ENCODE peak calls at places on chromosome 6, in nine cellular contexts. T is heart left ventricle, O is upper lobe of right lung, H is left ventricle myocardium inferior, U is heart right ventricle, J is OCI-LY7, B is psoas muscle, X is neural progenitor cell, Z is brain microvascular endothelial cell. K is an unnamed sample.

GRCh38 chr6:45613678-45614077 is 235.9 kb upstream of the SUPT3H start:
- DNase-seq in B (peak; percentile 61), U (peak; percentile 38), J (no peak), Z (peak; percentile 84), H (peak; percentile 19), X (no peak), T (peak; percentile 26), O (no peak), K (no peak)

GRCh38 chr6:107701231-107701630 is 122.9 kb downstream of the SCML4 start:
- DNase-seq in Z (no peak), H (no peak), O (no peak), U (no peak), B (no peak), X (no peak), T (no peak), J (no peak), K (no peak)

GRCh38 chr6:111377558-111378120 is 105.4 kb downstream of the REV3L start:
- DNase-seq in B (no peak), J (no peak), T (no peak), Z (no peak), O (no peak), U (no peak), X (no peak), H (no peak), K (no peak)

GRCh38 chr6:3324262-3324942 is 65.7 kb downstream of the PSMG4 start:
- DNase-seq in J (no peak), H (no peak), U (peak; percentile 50), O (no peak), X (no peak), T (peak; percentile 47), B (no peak), Z (peak; percentile 99), K (no peak)

GRCh38 chr6:41039060-41039998 is at the start of gene UNC5CL:
- DNase-seq in X (peak; percentile 63), Z (peak; percentile 20), T (no peak), U (no peak), B (peak; percentile 62), J (peak; percentile 67), O (peak; percentile 84), H (no peak), K (no peak)

GRCh38 chr6:36319436-36319762 is 17.3 kb downstream of the BNIP5 start:
- DNase-seq in Z (no peak), H (no peak), U (no peak), T (no peak), O (no peak), X (peak; percentile 30), J (no peak), B (no peak), K (no peak)

GRCh38 chr6:51959744-51960383 is 127.5 kb downstream of the PKHD1 start:
- DNase-seq in X (peak; percentile 84), J (peak; percentile 55), U (peak; percentile 31), B (peak; percentile 59), Z (peak; percentile 74), H (peak; percentile 31), O (peak; percentile 72), T (peak; percentile 31), K (no peak)

GRCh38 chr6:119172813-119173212 is 94.3 kb upstream of the FAM184A start:
- DNase-seq in T (no peak), H (no peak), B (no peak), U (no peak), X (no peak), O (no peak), Z (no peak), J (no peak), K (no peak)

GRCh38 chr6:116969211-116969863 is 92.3 kb downstream of the RFX6 start:
- DNase-seq in U (peak; percentile 11), B (no peak), Z (peak; percentile 34), H (no peak), X (peak; percentile 64), O (no peak), J (peak; percentile 57), T (no peak), K (peak; percentile 2)

GRCh38 chr6:13259393-13259792 is 68.9 kb downstream of the TBC1D7 start:
- DNase-seq in B (no peak), Z (no peak), H (no peak), J (no peak), X (no peak), O (no peak), T (no peak), U (no peak), K (no peak)

GRCh38 chr6:38167598-38167997 is 348.1 kb downstream of the ZFAND3 start:
- DNase-seq in Z (no peak), J (no peak), H (no peak), U (no peak), T (no peak), X (no peak), B (no peak), O (no peak), K (no peak)

GRCh38 chr6:15254074-15254975 is 8.5 kb downstream of the JARID2 start:
- DNase-seq in O (no peak), U (no peak), H (no peak), B (no peak), T (no peak), J (peak; percentile 90), X (peak; percentile 41), Z (peak; percentile 60), K (no peak)

GRCh38 chr6:90268178-90268577 is 28.5 kb downstream of the BACH2 start:
- DNase-seq in H (no peak), X (no peak), J (no peak), O (no peak), U (no peak), B (no peak), Z (no peak), T (no peak), K (no peak)
- H3K36me3 ChIP-seq in H (peaks cover 17% of the 10 kb centered on the region), X (no peaks in the 10 kb centered on the region), J (peaks cover 98% of the 10 kb centered on the region), O (no peaks in the 10 kb centered on the region), U (no peaks in the 10 kb centered on the region), B (no peaks in the 10 kb centered on the region), Z (no peaks in the 10 kb centered on the region), T (no peaks in the 10 kb centered on the region), K (no peaks in the 10 kb centered on the region)

GRCh38 chr6:71473908-71474307 is 185.3 kb downstream of the OGFRL1 start:
- DNase-seq in O (peak; percentile 69), U (peak; percentile 35), X (no peak), H (peak; percentile 29), Z (peak; percentile 97), T (peak; percentile 21), B (peak; percentile 66), J (no peak), K (no peak)
- H3K27ac ChIP-seq in O (peak overlapping the region; percentile 32), U (no peak overlapping the region), X (no peak overlapping the region), H (no peak overlapping the region), Z (peak overlapping the region; percentile 68), T (no peak overlapping the region), B (no peak overlapping the region), J (no peak overlapping the region), K (no peak overlapping the region)

GRCh38 chr6:128208078-128208477 is 307.2 kb upstream of the THEMIS start:
- DNase-seq in B (no peak), H (no peak), X (no peak), O (no peak), T (no peak), U (no peak), Z (no peak), J (no peak), K (no peak)
- H3K4me3 ChIP-seq in B (no peak overlapping the region), H (no peak overlapping the region), X (no peak overlapping the region), O (no peak overlapping the region), T (no peak overlapping the region), U (no peak overlapping the region), Z (no peak overlapping the region), J (no peak overlapping the region), K (no peak overlapping the region)

GRCh38 chr6:35084041-35084491 is 57.1 kb downstream of the TCP11 start:
- DNase-seq in T (peak; percentile 14), B (no peak), Z (no peak), U (no peak), X (no peak), J (no peak), O (peak; percentile 52), H (no peak), K (no peak)
- H3K36me3 ChIP-seq in T (peaks cover 99% of the 10 kb centered on the region), B (no peaks in the 10 kb centered on the region), Z (peaks cover 7% of the 10 kb centered on the region), U (peaks cover 12% of the 10 kb centered on the region), X (no peaks in the 10 kb centered on the region), J (no peaks in the 10 kb centered on the region), O (peaks cover 97% of the 10 kb centered on the region), H (peaks cover 100% of the 10 kb centered on the region), K (peaks cover 12% of the 10 kb centered on the region)

K was measured in CD4-positive, alpha-beta memory T cell.